ENCODE peak calls at places on chromosomes 1 and 21, in eight cellular contexts. One of them, this sample, is unnamed.
A peak's percentile ranks its signal among the peaks of the same experiment; 100 is the strongest.

GRCh38 chr21:46154155-46154954 is 1.0 kb downstream of the FTCD start:
- DNase-seq in right lobe of liver: peak; percentile 63
- DNase-seq in astrocyte: no peak
- DNase-seq in suprapubic skin: peak; percentile 69
- DNase-seq in epithelial cell of proximal tubule: no peak
- DNase-seq in BE2C: peak; percentile 7
- DNase-seq in heart left ventricle: no peak
- DNase-seq in CD8-positive, alpha-beta memory T cell: no peak
- DNase-seq in this sample: no peak

GRCh38 chr1:10424034-10424433 is 6.2 kb upstream of the CENPS start:
- DNase-seq in right lobe of liver: peak; percentile 31
- DNase-seq in astrocyte: no peak
- DNase-seq in suprapubic skin: no peak
- DNase-seq in epithelial cell of proximal tubule: no peak
- DNase-seq in BE2C: peak; percentile 29
- DNase-seq in heart left ventricle: peak; percentile 56
- DNase-seq in CD8-positive, alpha-beta memory T cell: no peak
- DNase-seq in this sample: no peak

GRCh38 chr1:22447581-22448215 is 4.0 kb upstream of the ZBTB40 start:
- DNase-seq in right lobe of liver: no peak
- DNase-seq in astrocyte: peak; percentile 70
- DNase-seq in suprapubic skin: no peak
- DNase-seq in epithelial cell of proximal tubule: peak; percentile 39
- DNase-seq in BE2C: peak; percentile 14
- DNase-seq in heart left ventricle: no peak
- DNase-seq in CD8-positive, alpha-beta memory T cell: no peak
- DNase-seq in this sample: peak; percentile 60

GRCh38 chr1:204520834-204521709 is 4.9 kb downstream of the MDM4 start:
- DNase-seq in right lobe of liver: no peak
- DNase-seq in astrocyte: peak; percentile 83
- DNase-seq in suprapubic skin: no peak
- DNase-seq in epithelial cell of proximal tubule: peak; percentile 79
- DNase-seq in BE2C: no peak
- DNase-seq in heart left ventricle: no peak
- DNase-seq in CD8-positive, alpha-beta memory T cell: peak; percentile 52
- DNase-seq in this sample: peak; percentile 89

GRCh38 chr1:219699870-219700269 is 87.0 kb upstream of the ZC3H11B start:
- DNase-seq in right lobe of liver: no peak
- DNase-seq in astrocyte: peak; percentile 98
- DNase-seq in suprapubic skin: no peak
- DNase-seq in epithelial cell of proximal tubule: no peak
- DNase-seq in BE2C: no peak
- DNase-seq in heart left ventricle: peak; percentile 26
- DNase-seq in CD8-positive, alpha-beta memory T cell: no peak
- DNase-seq in this sample: peak; percentile 44

GRCh38 chr1:163709636-163710035 is 387.9 kb downstream of the NUF2 start:
- DNase-seq in right lobe of liver: no peak
- DNase-seq in astrocyte: no peak
- DNase-seq in suprapubic skin: no peak
- DNase-seq in epithelial cell of proximal tubule: no peak
- DNase-seq in BE2C: no peak
- DNase-seq in heart left ventricle: no peak
- DNase-seq in CD8-positive, alpha-beta memory T cell: no peak
- DNase-seq in this sample: no peak

GRCh38 chr1:160256396-160257046 is 5.8 kb downstream of the DCAF8 start:
- DNase-seq in right lobe of liver: no peak
- DNase-seq in astrocyte: peak; percentile 87
- DNase-seq in suprapubic skin: no peak
- DNase-seq in epithelial cell of proximal tubule: no peak
- DNase-seq in BE2C: no peak
- DNase-seq in heart left ventricle: no peak
- DNase-seq in CD8-positive, alpha-beta memory T cell: no peak
- DNase-seq in this sample: no peak

GRCh38 chr1:202007703-202008489 is 2.5 kb upstream of the ELF3 start:
- DNase-seq in right lobe of liver: no peak
- DNase-seq in astrocyte: no peak
- DNase-seq in suprapubic skin: no peak
- DNase-seq in epithelial cell of proximal tubule: no peak
- DNase-seq in BE2C: no peak
- DNase-seq in heart left ventricle: no peak
- DNase-seq in CD8-positive, alpha-beta memory T cell: no peak
- DNase-seq in this sample: no peak

GRCh38 chr1:111690306-111690617 is 48.9 kb downstream of the INKA2 start:
- DNase-seq in right lobe of liver: no peak
- DNase-seq in astrocyte: peak; percentile 91
- DNase-seq in suprapubic skin: no peak
- DNase-seq in epithelial cell of proximal tubule: peak; percentile 70
- DNase-seq in BE2C: peak; percentile 43
- DNase-seq in heart left ventricle: peak; percentile 54
- DNase-seq in CD8-positive, alpha-beta memory T cell: no peak
- DNase-seq in this sample: peak; percentile 58

GRCh38 chr1:182185822-182186756 is 124.6 kb upstream of the ZNF648 start:
- DNase-seq in right lobe of liver: no peak
- DNase-seq in astrocyte: peak; percentile 96
- DNase-seq in suprapubic skin: no peak
- DNase-seq in epithelial cell of proximal tubule: peak; percentile 95
- DNase-seq in BE2C: no peak
- DNase-seq in heart left ventricle: no peak
- DNase-seq in CD8-positive, alpha-beta memory T cell: no peak
- DNase-seq in this sample: peak; percentile 90

GRCh38 chr21:46545363-46545762 is 59.5 kb downstream of the S100B start:
- DNase-seq in right lobe of liver: no peak
- DNase-seq in astrocyte: no peak
- DNase-seq in suprapubic skin: no peak
- DNase-seq in epithelial cell of proximal tubule: no peak
- DNase-seq in BE2C: no peak
- DNase-seq in heart left ventricle: no peak
- DNase-seq in CD8-positive, alpha-beta memory T cell: no peak
- DNase-seq in this sample: no peak

GRCh38 chr1:6727535-6727934 is 25.9 kb upstream of the DNAJC11 start:
- DNase-seq in right lobe of liver: peak; percentile 47
- DNase-seq in astrocyte: no peak
- DNase-seq in suprapubic skin: no peak
- DNase-seq in epithelial cell of proximal tubule: peak; percentile 9
- DNase-seq in BE2C: peak; percentile 55
- DNase-seq in heart left ventricle: peak; percentile 58
- DNase-seq in CD8-positive, alpha-beta memory T cell: peak; percentile 47
- DNase-seq in this sample: no peak

GRCh38 chr1:14516974-14517812 is 81.3 kb upstream of the KAZN start:
- DNase-seq in right lobe of liver: no peak
- DNase-seq in astrocyte: peak; percentile 97
- DNase-seq in suprapubic skin: no peak
- DNase-seq in epithelial cell of proximal tubule: peak; percentile 72
- DNase-seq in BE2C: no peak
- DNase-seq in heart left ventricle: no peak
- DNase-seq in CD8-positive, alpha-beta memory T cell: no peak
- DNase-seq in this sample: peak; percentile 45

GRCh38 chr1:3105167-3105863 is 36.3 kb downstream of the PRDM16 start:
- DNase-seq in right lobe of liver: no peak
- DNase-seq in astrocyte: peak; percentile 68
- DNase-seq in suprapubic skin: no peak
- DNase-seq in epithelial cell of proximal tubule: no peak
- DNase-seq in BE2C: no peak
- DNase-seq in heart left ventricle: no peak
- DNase-seq in CD8-positive, alpha-beta memory T cell: no peak
- DNase-seq in this sample: no peak

GRCh38 chr21:42862774-42863503 is 16.4 kb downstream of the WDR4 start:
- DNase-seq in right lobe of liver: no peak
- DNase-seq in astrocyte: no peak
- DNase-seq in suprapubic skin: no peak
- DNase-seq in epithelial cell of proximal tubule: no peak
- DNase-seq in BE2C: no peak
- DNase-seq in heart left ventricle: no peak
- DNase-seq in CD8-positive, alpha-beta memory T cell: no peak
- DNase-seq in this sample: no peak

GRCh38 chr1:87318806-87319205 is 9.9 kb upstream of the LMO4 start:
- DNase-seq in right lobe of liver: no peak
- DNase-seq in astrocyte: no peak
- DNase-seq in suprapubic skin: no peak
- DNase-seq in epithelial cell of proximal tubule: no peak
- DNase-seq in BE2C: no peak
- DNase-seq in heart left ventricle: no peak
- DNase-seq in CD8-positive, alpha-beta memory T cell: no peak
- DNase-seq in this sample: no peak

GRCh38 chr1:29889776-29890175 is 653.5 kb downstream of the PTPRU start:
- DNase-seq in right lobe of liver: no peak
- DNase-seq in astrocyte: no peak
- DNase-seq in suprapubic skin: peak; percentile 63
- DNase-seq in epithelial cell of proximal tubule: no peak
- DNase-seq in BE2C: no peak
- DNase-seq in heart left ventricle: no peak
- DNase-seq in CD8-positive, alpha-beta memory T cell: no peak
- DNase-seq in this sample: no peak

GRCh38 chr1:242634732-242635131 is 110.2 kb upstream of the PLD5 start:
- DNase-seq in right lobe of liver: no peak
- DNase-seq in astrocyte: no peak
- DNase-seq in suprapubic skin: no peak
- DNase-seq in epithelial cell of proximal tubule: no peak
- DNase-seq in BE2C: no peak
- DNase-seq in heart left ventricle: no peak
- DNase-seq in CD8-positive, alpha-beta memory T cell: no peak
- DNase-seq in this sample: no peak

GRCh38 chr1:34101151-34101550 is 63.9 kb downstream of the CSMD2 start:
- DNase-seq in right lobe of liver: no peak
- DNase-seq in astrocyte: peak; percentile 89
- DNase-seq in suprapubic skin: no peak
- DNase-seq in epithelial cell of proximal tubule: peak; percentile 6
- DNase-seq in BE2C: no peak
- DNase-seq in heart left ventricle: no peak
- DNase-seq in CD8-positive, alpha-beta memory T cell: no peak
- DNase-seq in this sample: no peak

GRCh38 chr1:210294991-210295773 is 33.5 kb upstream of the HHAT start:
- DNase-seq in right lobe of liver: no peak
- DNase-seq in astrocyte: peak; percentile 42
- DNase-seq in suprapubic skin: peak; percentile 85
- DNase-seq in epithelial cell of proximal tubule: no peak
- DNase-seq in BE2C: peak; percentile 83
- DNase-seq in heart left ventricle: peak; percentile 81
- DNase-seq in CD8-positive, alpha-beta memory T cell: no peak
- DNase-seq in this sample: no peak

GRCh38 chr1:165697881-165698842 is at the start of gene ALDH9A1:
- DNase-seq in right lobe of liver: peak; percentile 92
- DNase-seq in astrocyte: peak; percentile 72
- DNase-seq in suprapubic skin: peak; percentile 95
- DNase-seq in epithelial cell of proximal tubule: no peak
- DNase-seq in BE2C: peak; percentile 89
- DNase-seq in heart left ventricle: peak; percentile 92
- DNase-seq in CD8-positive, alpha-beta memory T cell: peak; percentile 82
- DNase-seq in this sample: no peak

GRCh38 chr1:56569661-56570060 is 9.7 kb downstream of the PLPP3 start:
- DNase-seq in right lobe of liver: no peak
- DNase-seq in astrocyte: no peak
- DNase-seq in suprapubic skin: no peak
- DNase-seq in epithelial cell of proximal tubule: no peak
- DNase-seq in BE2C: no peak
- DNase-seq in heart left ventricle: no peak
- DNase-seq in CD8-positive, alpha-beta memory T cell: no peak
- DNase-seq in this sample: no peak
- H3K4me3 ChIP-seq in right lobe of liver: no peak overlapping the region
- H3K4me3 ChIP-seq in astrocyte: no peak overlapping the region
- H3K4me3 ChIP-seq in suprapubic skin: no peak overlapping the region
- H3K4me3 ChIP-seq in epithelial cell of proximal tubule: no peak overlapping the region
- H3K4me3 ChIP-seq in BE2C: no peak overlapping the region
- H3K4me3 ChIP-seq in heart left ventricle: no peak overlapping the region
- H3K4me3 ChIP-seq in CD8-positive, alpha-beta memory T cell: no peak overlapping the region
- H3K4me3 ChIP-seq in this sample: no peak overlapping the region

GRCh38 chr1:23722652-23723051 is 20.6 kb upstream of the ELOA start:
- DNase-seq in right lobe of liver: no peak
- DNase-seq in astrocyte: no peak
- DNase-seq in suprapubic skin: no peak
- DNase-seq in epithelial cell of proximal tubule: no peak
- DNase-seq in BE2C: no peak
- DNase-seq in heart left ventricle: no peak
- DNase-seq in CD8-positive, alpha-beta memory T cell: no peak
- DNase-seq in this sample: no peak
- H3K4me3 ChIP-seq in right lobe of liver: no peak overlapping the region
- H3K4me3 ChIP-seq in astrocyte: no peak overlapping the region
- H3K4me3 ChIP-seq in suprapubic skin: no peak overlapping the region
- H3K4me3 ChIP-seq in epithelial cell of proximal tubule: no peak overlapping the region
- H3K4me3 ChIP-seq in BE2C: no peak overlapping the region
- H3K4me3 ChIP-seq in heart left ventricle: no peak overlapping the region
- H3K4me3 ChIP-seq in CD8-positive, alpha-beta memory T cell: no peak overlapping the region
- H3K4me3 ChIP-seq in this sample: no peak overlapping the region

DNA sequence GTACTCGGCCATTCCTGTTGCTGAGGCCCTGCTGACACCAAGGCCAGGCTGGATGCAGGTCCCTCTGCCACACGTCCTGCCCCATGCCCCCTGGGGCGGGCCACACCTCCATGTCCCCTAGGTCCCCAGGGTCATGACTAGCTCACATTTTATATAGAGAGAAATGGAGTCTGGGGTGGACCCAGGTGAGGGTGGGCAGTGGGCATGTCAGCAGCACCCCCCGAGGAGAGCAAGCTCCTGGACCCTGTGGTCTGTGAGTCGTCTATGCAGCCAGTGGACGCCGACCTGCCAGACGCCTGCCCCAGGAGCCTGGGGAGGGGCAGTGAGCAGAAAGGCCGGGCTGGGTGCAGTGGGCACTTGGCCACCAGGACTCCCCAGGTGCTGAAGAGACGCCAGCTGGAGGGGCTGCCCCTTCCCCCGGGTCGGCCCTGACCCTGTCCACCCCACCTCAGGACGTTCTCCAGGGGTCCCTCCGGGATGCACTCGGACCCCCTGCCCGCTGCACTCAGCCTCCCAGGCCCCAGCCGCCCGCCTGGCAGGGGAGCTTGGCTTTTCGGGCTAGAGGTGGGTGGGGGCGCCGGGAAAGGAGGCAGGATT is 15.9 kb downstream of the SAMD11 start:
- DNase-seq in right lobe of liver: no peak
- DNase-seq in astrocyte: no peak
- DNase-seq in suprapubic skin: no peak
- DNase-seq in epithelial cell of proximal tubule: no peak
- DNase-seq in BE2C: no peak
- DNase-seq in heart left ventricle: no peak
- DNase-seq in CD8-positive, alpha-beta memory T cell: no peak
- DNase-seq in this sample: no peak
- H3K4me3 ChIP-seq in right lobe of liver: no peak overlapping the region
- H3K4me3 ChIP-seq in astrocyte: no peak overlapping the region
- H3K4me3 ChIP-seq in suprapubic skin: peak overlapping the region; percentile 49
- H3K4me3 ChIP-seq in epithelial cell of proximal tubule: peak overlapping the region; percentile 23
- H3K4me3 ChIP-seq in BE2C: no peak overlapping the region
- H3K4me3 ChIP-seq in heart left ventricle: peak overlapping the region; percentile 47
- H3K4me3 ChIP-seq in CD8-positive, alpha-beta memory T cell: no peak overlapping the region
- H3K4me3 ChIP-seq in this sample: no peak overlapping the region

DNA sequence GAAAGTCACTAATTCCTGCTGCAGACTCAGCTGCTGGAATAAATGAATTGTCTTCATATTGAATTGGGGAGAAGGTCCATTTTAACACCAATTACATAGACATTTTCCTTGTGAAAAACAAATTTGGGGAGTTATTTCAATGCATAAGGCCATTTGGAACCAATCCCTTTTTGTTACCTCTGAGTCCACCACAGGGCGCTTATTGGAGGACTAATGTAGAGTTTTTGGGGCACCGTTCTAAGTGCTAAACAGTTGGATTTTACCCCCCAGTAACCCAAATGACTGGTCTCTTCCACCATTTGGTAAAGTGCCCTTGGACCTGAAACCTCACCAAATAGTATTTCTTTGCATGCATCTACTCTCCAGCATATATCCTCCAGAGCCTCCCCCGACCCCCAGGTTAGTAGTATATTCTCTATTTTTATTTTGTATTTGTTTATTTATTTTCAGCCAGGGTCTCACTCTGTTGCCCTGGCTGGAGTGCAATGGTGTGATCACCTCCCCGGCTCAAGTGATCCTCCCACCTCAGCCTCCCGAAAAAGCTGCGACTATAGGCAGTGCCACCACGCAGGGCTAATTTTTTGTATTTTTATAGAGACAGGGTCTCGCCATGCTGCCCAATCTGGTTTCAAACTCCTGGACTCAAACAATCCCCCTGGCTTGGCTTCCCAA is 1.6 kb downstream of the PRUNE1 start:
- DNase-seq in right lobe of liver: no peak
- DNase-seq in astrocyte: no peak
- DNase-seq in suprapubic skin: no peak
- DNase-seq in epithelial cell of proximal tubule: no peak
- DNase-seq in BE2C: no peak
- DNase-seq in heart left ventricle: no peak
- DNase-seq in CD8-positive, alpha-beta memory T cell: no peak
- DNase-seq in this sample: no peak
- H3K4me3 ChIP-seq in right lobe of liver: peak overlapping the region; percentile 71
- H3K4me3 ChIP-seq in astrocyte: peak overlapping the region; percentile 76
- H3K4me3 ChIP-seq in suprapubic skin: no peak overlapping the region
- H3K4me3 ChIP-seq in epithelial cell of proximal tubule: peak overlapping the region; percentile 88
- H3K4me3 ChIP-seq in BE2C: no peak overlapping the region
- H3K4me3 ChIP-seq in heart left ventricle: no peak overlapping the region
- H3K4me3 ChIP-seq in CD8-positive, alpha-beta memory T cell: peak overlapping the region; percentile 69
- H3K4me3 ChIP-seq in this sample: no peak overlapping the region